ENCODE peak calls at places on chromosomes 16 and 17, in seven cellular contexts. A is RKO; C is NCI-H2171; V is central memory CD4-positive, alpha-beta T cell; K is fibroblast of mammary gland; F is stimulated activated CD4-positive, alpha-beta T cell treated with anti-CD3 and anti-CD28 coated beads, Interleukin-2, amount 100 ng/mL, for 24 hours; W is hepatocyte. D is an unnamed sample.

GRCh38 chr17:68512967-68513474 is 791 bp downstream of the PRKAR1A start:
- DNase-seq in A (peak), C (peak), V (no peak), K (peak), F (no peak), W (peak), D (peak)

GRCh38 chr17:58329808-58330543 is 1.4 kb upstream of the TSPOAP1 start:
- DNase-seq in A (no peak), C (no peak), V (no peak), K (no peak), F (peak), W (no peak), D (no peak)

GRCh38 chr16:918068-918467 is 52.7 kb downstream of the LMF1 start:
- DNase-seq in A (no peak), C (no peak), V (no peak), K (peak), F (no peak), W (peak), D (no peak)

GRCh38 chr16:11708421-11708820 is 34.2 kb downstream of the TXNDC11 start:
- DNase-seq in A (no peak), C (no peak), V (no peak), K (peak), F (no peak), W (no peak), D (no peak)

GRCh38 chr16:57539072-57539796 is 2.9 kb upstream of the CCDC102A start:
- DNase-seq in A (no peak), C (no peak), V (no peak), K (peak), F (peak), W (no peak), D (no peak)

GRCh38 chr16:89261691-89262563 is 44.4 kb downstream of the ZNF778 start:
- DNase-seq in A (no peak), C (no peak), V (no peak), K (peak), F (no peak), W (no peak), D (no peak)

GRCh38 chr16:57185446-57185944 is 344 bp downstream of the PSME3IP1 start:
- DNase-seq in A (peak), C (no peak), V (peak), K (peak), F (peak), W (peak), D (peak)

GRCh38 chr17:64741924-64742670 is 80.0 kb upstream of the SMURF2 start:
- DNase-seq in A (no peak), C (no peak), V (no peak), K (peak), F (no peak), W (no peak), D (peak)

GRCh38 chr17:61000911-61001310 is 323.3 kb downstream of the BCAS3 start:
- DNase-seq in A (peak), C (no peak), V (no peak), K (peak), F (no peak), W (peak), D (no peak)

GRCh38 chr17:80086081-80086480 is 15.3 kb upstream of the GAA start:
- DNase-seq in A (no peak), C (no peak), V (no peak), K (no peak), F (no peak), W (no peak), D (no peak)

GRCh38 chr16:11410382-11411058 is 65.3 kb downstream of the RMI2 start:
- DNase-seq in A (no peak), C (peak), V (no peak), K (no peak), F (no peak), W (no peak), D (peak)

GRCh38 chr16:78768723-78769122 is 669.3 kb downstream of the WWOX start:
- DNase-seq in A (no peak), C (no peak), V (peak), K (no peak), F (peak), W (no peak), D (no peak)